ENCODE peak calls at places on chromosomes 4 and X, in eight cellular contexts. One of them, this sample, is unnamed.
A peak's percentile ranks its signal among the peaks of the same experiment; 100 is the strongest.

GRCh38 chr4:118112647-118113046 is 78.4 kb downstream of the NDST3 start:
- DNase-seq in GM12865: no peak
- DNase-seq in Kasumi-1: no peak
- DNase-seq in KBM-7: no peak
- DNase-seq in endothelial cell: no peak
- DNase-seq in ovary: no peak
- DNase-seq in heart right ventricle: no peak
- DNase-seq in C1 segment of cervical spinal cord: no peak
- DNase-seq in this sample: no peak

GRCh38 chr4:169243808-169244207 is 26.9 kb downstream of the SH3RF1 start:
- DNase-seq in GM12865: no peak
- DNase-seq in Kasumi-1: no peak
- DNase-seq in KBM-7: no peak
- DNase-seq in endothelial cell: no peak
- DNase-seq in ovary: no peak
- DNase-seq in heart right ventricle: no peak
- DNase-seq in C1 segment of cervical spinal cord: no peak
- DNase-seq in this sample: no peak

GRCh38 chrX:11423362-11423818 is 130.2 kb downstream of the AMELX start:
- DNase-seq in GM12865: peak; percentile 80
- DNase-seq in Kasumi-1: peak; percentile 2
- DNase-seq in KBM-7: peak; percentile 11
- DNase-seq in endothelial cell: no peak
- DNase-seq in ovary: no peak
- DNase-seq in heart right ventricle: peak; percentile 30
- DNase-seq in C1 segment of cervical spinal cord: no peak
- DNase-seq in this sample: no peak

GRCh38 chrX:7941390-7942042 is 14.3 kb upstream of the PNPLA4 start:
- DNase-seq in GM12865: peak; percentile 16
- DNase-seq in Kasumi-1: peak; percentile 13
- DNase-seq in KBM-7: peak; percentile 16
- DNase-seq in endothelial cell: peak; percentile 9
- DNase-seq in ovary: no peak
- DNase-seq in heart right ventricle: no peak
- DNase-seq in C1 segment of cervical spinal cord: no peak
- DNase-seq in this sample: no peak

GRCh38 chr4:165514739-165515138 is 135.9 kb downstream of the CPE start:
- DNase-seq in GM12865: no peak
- DNase-seq in Kasumi-1: no peak
- DNase-seq in KBM-7: no peak
- DNase-seq in endothelial cell: peak; percentile 12
- DNase-seq in ovary: no peak
- DNase-seq in heart right ventricle: no peak
- DNase-seq in C1 segment of cervical spinal cord: no peak
- DNase-seq in this sample: no peak

GRCh38 chr4:65789850-65790249 is 119.6 kb upstream of the EPHA5 start:
- DNase-seq in GM12865: no peak
- DNase-seq in Kasumi-1: no peak
- DNase-seq in KBM-7: no peak
- DNase-seq in endothelial cell: no peak
- DNase-seq in ovary: no peak
- DNase-seq in heart right ventricle: no peak
- DNase-seq in C1 segment of cervical spinal cord: no peak
- DNase-seq in this sample: no peak

GRCh38 chr4:94525993-94526740 is 74.4 kb downstream of the PDLIM5 start:
- DNase-seq in GM12865: peak; percentile 60
- DNase-seq in Kasumi-1: no peak
- DNase-seq in KBM-7: no peak
- DNase-seq in endothelial cell: no peak
- DNase-seq in ovary: no peak
- DNase-seq in heart right ventricle: no peak
- DNase-seq in C1 segment of cervical spinal cord: no peak
- DNase-seq in this sample: no peak

GRCh38 chr4:38663021-38663800 is 788 bp upstream of the KLF3 start:
- DNase-seq in GM12865: no peak
- DNase-seq in Kasumi-1: peak; percentile 46
- DNase-seq in KBM-7: peak; percentile 52
- DNase-seq in endothelial cell: peak; percentile 74
- DNase-seq in ovary: peak; percentile 76
- DNase-seq in heart right ventricle: peak; percentile 44
- DNase-seq in C1 segment of cervical spinal cord: no peak
- DNase-seq in this sample: peak; percentile 53

GRCh38 chr4:23814606-23815005 is 75.2 kb downstream of the PPARGC1A start:
- DNase-seq in GM12865: no peak
- DNase-seq in Kasumi-1: no peak
- DNase-seq in KBM-7: no peak
- DNase-seq in endothelial cell: no peak
- DNase-seq in ovary: no peak
- DNase-seq in heart right ventricle: no peak
- DNase-seq in C1 segment of cervical spinal cord: no peak
- DNase-seq in this sample: no peak

GRCh38 chrX:154840856-154841255 is 6.4 kb upstream of the SMIM9 start:
- DNase-seq in GM12865: peak; percentile 55
- DNase-seq in Kasumi-1: peak; percentile 76
- DNase-seq in KBM-7: peak; percentile 86
- DNase-seq in endothelial cell: no peak
- DNase-seq in ovary: no peak
- DNase-seq in heart right ventricle: no peak
- DNase-seq in C1 segment of cervical spinal cord: no peak
- DNase-seq in this sample: no peak

GRCh38 chr4:135250040-135250439 is 1048.5 kb upstream of the PABPC4L start:
- DNase-seq in GM12865: no peak
- DNase-seq in Kasumi-1: no peak
- DNase-seq in KBM-7: no peak
- DNase-seq in endothelial cell: no peak
- DNase-seq in ovary: no peak
- DNase-seq in heart right ventricle: no peak
- DNase-seq in C1 segment of cervical spinal cord: no peak
- DNase-seq in this sample: no peak

GRCh38 chr4:122328893-122329292 is 49.9 kb upstream of the ADAD1 start:
- DNase-seq in GM12865: no peak
- DNase-seq in Kasumi-1: no peak
- DNase-seq in KBM-7: no peak
- DNase-seq in endothelial cell: no peak
- DNase-seq in ovary: no peak
- DNase-seq in heart right ventricle: no peak
- DNase-seq in C1 segment of cervical spinal cord: no peak
- DNase-seq in this sample: no peak

GRCh38 chr4:54607521-54607920 is 50.2 kb upstream of the KIT start:
- DNase-seq in GM12865: no peak
- DNase-seq in Kasumi-1: no peak
- DNase-seq in KBM-7: no peak
- DNase-seq in endothelial cell: no peak
- DNase-seq in ovary: no peak
- DNase-seq in heart right ventricle: no peak
- DNase-seq in C1 segment of cervical spinal cord: no peak
- DNase-seq in this sample: no peak

GRCh38 chr4:17708992-17709759 is 72.2 kb downstream of the FAM184B start:
- DNase-seq in GM12865: no peak
- DNase-seq in Kasumi-1: no peak
- DNase-seq in KBM-7: no peak
- DNase-seq in endothelial cell: no peak
- DNase-seq in ovary: no peak
- DNase-seq in heart right ventricle: no peak
- DNase-seq in C1 segment of cervical spinal cord: no peak
- DNase-seq in this sample: no peak

GRCh38 chr4:107046261-107046660 is 10.1 kb upstream of the DKK2 start:
- DNase-seq in GM12865: no peak
- DNase-seq in Kasumi-1: no peak
- DNase-seq in KBM-7: no peak
- DNase-seq in endothelial cell: no peak
- DNase-seq in ovary: no peak
- DNase-seq in heart right ventricle: no peak
- DNase-seq in C1 segment of cervical spinal cord: no peak
- DNase-seq in this sample: no peak

GRCh38 chr4:98522603-98523395 is 135.6 kb downstream of the TSPAN5 start:
- DNase-seq in GM12865: no peak
- DNase-seq in Kasumi-1: no peak
- DNase-seq in KBM-7: no peak
- DNase-seq in endothelial cell: no peak
- DNase-seq in ovary: no peak
- DNase-seq in heart right ventricle: no peak
- DNase-seq in C1 segment of cervical spinal cord: no peak
- DNase-seq in this sample: no peak

GRCh38 chrX:58025979-58026378 is 115.7 kb upstream of the ZXDA start:
- DNase-seq in GM12865: peak; percentile 29
- DNase-seq in Kasumi-1: peak; percentile 63
- DNase-seq in KBM-7: peak; percentile 72
- DNase-seq in endothelial cell: no peak
- DNase-seq in ovary: no peak
- DNase-seq in heart right ventricle: peak; percentile 8
- DNase-seq in C1 segment of cervical spinal cord: no peak
- DNase-seq in this sample: no peak

GRCh38 chr4:140012688-140013087 is 141.3 kb downstream of the MAML3 start:
- DNase-seq in GM12865: peak; percentile 23
- DNase-seq in Kasumi-1: peak; percentile 82
- DNase-seq in KBM-7: peak; percentile 86
- DNase-seq in endothelial cell: peak; percentile 56
- DNase-seq in ovary: no peak
- DNase-seq in heart right ventricle: peak; percentile 66
- DNase-seq in C1 segment of cervical spinal cord: no peak
- DNase-seq in this sample: peak; percentile 35

GRCh38 chrX:70444326-70445196 is at the start of gene DLG3:
- DNase-seq in GM12865: no peak
- DNase-seq in Kasumi-1: no peak
- DNase-seq in KBM-7: peak; percentile 38
- DNase-seq in endothelial cell: peak; percentile 38
- DNase-seq in ovary: no peak
- DNase-seq in heart right ventricle: no peak
- DNase-seq in C1 segment of cervical spinal cord: no peak
- DNase-seq in this sample: no peak

GRCh38 chr4:90211174-90211573 is 84.0 kb downstream of the CCSER1 start:
- DNase-seq in GM12865: no peak
- DNase-seq in Kasumi-1: no peak
- DNase-seq in KBM-7: no peak
- DNase-seq in endothelial cell: no peak
- DNase-seq in ovary: no peak
- DNase-seq in heart right ventricle: no peak
- DNase-seq in C1 segment of cervical spinal cord: no peak
- DNase-seq in this sample: no peak

This sample was measured in uterus.